ENCODE peak calls at places on chromosome 1, in nine cellular contexts. X is activated naive CD4-positive, alpha-beta T cell; S is HuH-7.5; L is NCI-H2029; F is stimulated activated CD4-positive, alpha-beta T cell treated with anti-CD3 and anti-CD28 coated beads, Interleukin-4, amount 100 ng/mL, for 1 hour; W is GM13977; K is sigmoid colon; V is transverse colon; U is body of pancreas. Q is an unnamed sample.

GRCh38 chr1:62082456-62083363 is 111.9 kb upstream of the L1TD1 start:
- DNase-seq in W (peak), K (no peak), X (no peak), F (peak), V (peak), S (peak), L (peak), U (peak), Q (peak)

GRCh38 chr1:200248541-200248940 is 161.3 kb downstream of the ZNF281 start:
- DNase-seq in V (no peak), U (no peak), K (no peak), X (no peak), W (no peak), F (no peak), L (no peak), S (no peak), Q (no peak)

GRCh38 chr1:22284236-22284635 is 141.3 kb upstream of the WNT4 start:
- DNase-seq in L (no peak), S (no peak), X (no peak), U (no peak), F (no peak), K (no peak), V (no peak), W (no peak), Q (no peak)

GRCh38 chr1:117045644-117046043 is 14.5 kb upstream of the TTF2 start:
- DNase-seq in V (no peak), X (no peak), W (no peak), F (no peak), U (no peak), L (no peak), K (no peak), S (no peak), Q (no peak)

GRCh38 chr1:15704526-15705183 is 20.5 kb downstream of the PLEKHM2 start:
- DNase-seq in F (no peak), L (no peak), U (no peak), X (no peak), K (no peak), S (no peak), W (no peak), V (no peak), Q (no peak)

GRCh38 chr1:50214764-50215163 is 106.0 kb downstream of the ELAVL4 start:
- DNase-seq in X (no peak), U (no peak), L (no peak), F (no peak), S (peak), V (no peak), K (no peak), W (no peak), Q (no peak)

GRCh38 chr1:87219626-87220025 is 109.1 kb upstream of the LMO4 start:
- DNase-seq in L (no peak), F (no peak), W (no peak), K (no peak), X (no peak), V (no peak), S (no peak), U (no peak), Q (no peak)

GRCh38 chr1:25442178-25442577 is 11.5 kb downstream of the MACO1 start:
- DNase-seq in F (no peak), S (no peak), W (no peak), U (no peak), V (no peak), K (no peak), L (no peak), X (no peak), Q (no peak)

GRCh38 chr1:168488153-168488552 is 55.6 kb downstream of the XCL2 start:
- DNase-seq in K (peak), W (no peak), U (peak), L (no peak), S (no peak), F (no peak), X (no peak), V (no peak), Q (peak)

GRCh38 chr1:181587870-181588438 is 104.6 kb downstream of the CACNA1E start:
- DNase-seq in K (no peak), V (no peak), U (no peak), S (no peak), L (no peak), X (no peak), W (no peak), F (no peak), Q (peak)

GRCh38 chr1:16207318-16208269 is 4.9 kb downstream of the ARHGEF19 start:
- DNase-seq in U (peak), X (no peak), F (no peak), L (no peak), W (no peak), K (peak), S (no peak), V (no peak), Q (no peak)

GRCh38 chr1:162168935-162169545 is 99.5 kb downstream of the NOS1AP start:
- DNase-seq in W (no peak), S (no peak), U (no peak), L (no peak), F (no peak), X (no peak), K (no peak), V (no peak), Q (no peak)